ENCODE peak calls at places on chromosomes 7 and 10, in six cellular contexts. H is trophoblast cell, P is aorta, D is tibial artery, T is ovary, W is neuronal stem cell. L is an unnamed sample.

GRCh38 chr7:127881564-127881963 is 149.7 kb downstream of the LRRC4 start:
- DNase-seq in T (no peak), H (no peak), W (no peak), D (no peak), P (no peak), L (no peak)

GRCh38 chr7:85185355-85186082 is 1.3 kb downstream of the SEMA3D start:
- DNase-seq in W (peak; percentile 52), P (peak; percentile 89), D (peak; percentile 74), H (no peak), T (peak; percentile 52), L (peak; percentile 82)

GRCh38 chr7:21426286-21426957 is 1.5 kb upstream of the SP4 start:
- DNase-seq in H (peak; percentile 95), P (no peak), D (no peak), W (no peak), T (no peak), L (no peak)

GRCh38 chr7:83427929-83428328 is 221.0 kb downstream of the SEMA3E start:
- DNase-seq in H (no peak), W (no peak), D (no peak), P (no peak), T (no peak), L (no peak)

GRCh38 chr10:72846225-72846624 is 47.3 kb upstream of the OIT3 start:
- DNase-seq in W (no peak), D (no peak), H (peak; percentile 59), P (no peak), T (no peak), L (no peak)

GRCh38 chr10:103750836-103751235 is 104.5 kb downstream of the SH3PXD2A start:
- DNase-seq in W (no peak), D (no peak), T (no peak), P (no peak), H (peak; percentile 66), L (no peak)

GRCh38 chr7:16644624-16644986 is 949 bp downstream of the ANKMY2 start:
- DNase-seq in D (peak; percentile 44), H (no peak), T (no peak), W (no peak), P (peak; percentile 83), L (peak; percentile 79)

GRCh38 chr7:124403112-124403511 is 362.5 kb downstream of the GPR37 start:
- DNase-seq in W (no peak), H (no peak), D (no peak), P (no peak), T (no peak), L (no peak)

GRCh38 chr10:129756912-129757861 is 206.9 kb downstream of the EBF3 start:
- DNase-seq in D (no peak), T (no peak), H (no peak), P (peak; percentile 67), W (no peak), L (no peak)

GRCh38 chr10:598415-599170 is 90.9 kb downstream of the DIP2C start:
- DNase-seq in D (no peak), H (peak; percentile 98), T (no peak), W (no peak), P (peak; percentile 79), L (no peak)

GRCh38 chr7:22548313-22548712 is 48.3 kb upstream of the STEAP1B start:
- DNase-seq in W (no peak), D (no peak), T (no peak), H (no peak), P (no peak), L (no peak)

GRCh38 chr7:129468087-129468486 is 33.9 kb downstream of the STRIP2 start:
- DNase-seq in T (no peak), D (no peak), W (no peak), H (peak; percentile 67), P (no peak), L (no peak)

GRCh38 chr7:150787321-150788281 is 12.6 kb downstream of the TMEM176B start:
- DNase-seq in P (no peak), W (no peak), D (peak; percentile 43), T (no peak), H (peak; percentile 39), L (no peak)

GRCh38 chr10:29761916-29762315 is 127.1 kb upstream of the SVIL start:
- DNase-seq in D (no peak), H (no peak), W (no peak), T (no peak), P (no peak), L (no peak)

GRCh38 chr10:3192856-3193635 is 20.5 kb upstream of the PITRM1 start:
- DNase-seq in D (peak; percentile 58), W (peak; percentile 50), T (peak; percentile 62), H (peak; percentile 79), P (no peak), L (no peak)

GRCh38 chr7:727104-727805 is at the start of gene PRKAR1B:
- DNase-seq in T (no peak), W (no peak), P (no peak), D (no peak), H (no peak), L (no peak)

GRCh38 chr7:133727476-133728214 is 399.5 kb upstream of the LRGUK start:
- DNase-seq in W (no peak), D (no peak), P (no peak), T (no peak), H (no peak), L (no peak)

GRCh38 chr10:27100800-27101347 is 580 bp upstream of the ANKRD26 start:
- DNase-seq in H (no peak), D (no peak), W (no peak), P (no peak), T (peak; percentile 20), L (peak; percentile 72)

GRCh38 chr7:96016735-96017134 is 244.4 kb downstream of the DYNC1I1 start:
- DNase-seq in P (no peak), D (no peak), W (no peak), T (no peak), H (no peak), L (no peak)

GRCh38 chr10:100656479-100656878 is 88.9 kb upstream of the PAX2 start:
- DNase-seq in W (no peak), H (peak; percentile 31), T (no peak), P (no peak), D (no peak), L (no peak)

GRCh38 chr7:30893357-30893756 is 18.3 kb upstream of the AQP1 start:
- DNase-seq in H (no peak), P (no peak), W (no peak), D (peak; percentile 70), T (peak; percentile 29), L (no peak)

GRCh38 chr10:61836233-61836887 is 65.1 kb upstream of the ARID5B start:
- DNase-seq in T (no peak), D (no peak), P (no peak), W (no peak), H (peak; percentile 13), L (no peak)

GRCh38 chr10:33132626-33133025 is 174.6 kb upstream of the ITGB1 start:
- DNase-seq in T (no peak), H (no peak), D (no peak), P (no peak), W (no peak), L (no peak)

GRCh38 chr10:36344240-36344639 is 702.1 kb upstream of the FZD8 start:
- DNase-seq in W (no peak), H (no peak), P (no peak), T (no peak), D (no peak), L (no peak)

GRCh38 chr7:101754432-101755159 is 62.8 kb upstream of the CUX1 start:
- DNase-seq in P (no peak), W (no peak), H (peak; percentile 9), T (no peak), D (no peak), L (no peak)

GRCh38 chr10:3287566-3288445 is 115.2 kb upstream of the PITRM1 start:
- DNase-seq in W (no peak), P (no peak), D (no peak), T (no peak), H (peak; percentile 23), L (no peak)

GRCh38 chr10:59741583-59741982 is 11.7 kb downstream of the MRLN start:
- DNase-seq in P (no peak), H (no peak), D (no peak), T (no peak), W (no peak), L (no peak)

GRCh38 chr10:101974091-101974799 is 81.7 kb downstream of the ARMH3 start:
- DNase-seq in T (no peak), D (no peak), H (no peak), W (no peak), P (no peak), L (no peak)

GRCh38 chr10:128457136-128457535 is 330.9 kb upstream of the MKI67 start:
- DNase-seq in P (no peak), H (no peak), T (no peak), W (no peak), D (peak; percentile 3), L (no peak)

GRCh38 chr10:114729103-114729659 is 71.1 kb upstream of the ABLIM1 start:
- DNase-seq in H (no peak), T (no peak), P (no peak), W (no peak), D (no peak), L (no peak)

GRCh38 chr10:17229967-17230682 is 2.1 kb downstream of the VIM start:
- DNase-seq in H (no peak), W (peak; percentile 73), P (peak; percentile 93), T (peak; percentile 81), D (peak; percentile 80), L (peak; percentile 87)

GRCh38 chr7:136870799-136871487 is 2.5 kb downstream of the CHRM2 start:
- DNase-seq in P (no peak), H (no peak), W (peak; percentile 23), T (no peak), D (no peak), L (no peak)

GRCh38 chr7:86454753-86455152 is 189.0 kb upstream of the GRM3 start:
- DNase-seq in T (no peak), P (no peak), D (no peak), H (no peak), W (no peak), L (no peak)

GRCh38 chr10:118729641-118730258 is 25.0 kb downstream of the CACUL1 start:
- DNase-seq in D (no peak), T (no peak), H (peak; percentile 19), P (no peak), W (no peak), L (no peak)
- H3K27ac ChIP-seq in D (no peak overlapping the region), T (no peak overlapping the region), H (no peak overlapping the region), P (no peak overlapping the region), W (no peak overlapping the region), L (no peak overlapping the region)

GRCh38 chr7:149458235-149458634 is 2.6 kb downstream of the ZNF777 start:
- DNase-seq in T (no peak), W (peak; percentile 6), H (no peak), P (no peak), D (no peak), L (no peak)
- H3K27ac ChIP-seq in T (no peak overlapping the region), W (no peak overlapping the region), H (no peak overlapping the region), P (no peak overlapping the region), D (no peak overlapping the region), L (no peak overlapping the region)

DNA sequence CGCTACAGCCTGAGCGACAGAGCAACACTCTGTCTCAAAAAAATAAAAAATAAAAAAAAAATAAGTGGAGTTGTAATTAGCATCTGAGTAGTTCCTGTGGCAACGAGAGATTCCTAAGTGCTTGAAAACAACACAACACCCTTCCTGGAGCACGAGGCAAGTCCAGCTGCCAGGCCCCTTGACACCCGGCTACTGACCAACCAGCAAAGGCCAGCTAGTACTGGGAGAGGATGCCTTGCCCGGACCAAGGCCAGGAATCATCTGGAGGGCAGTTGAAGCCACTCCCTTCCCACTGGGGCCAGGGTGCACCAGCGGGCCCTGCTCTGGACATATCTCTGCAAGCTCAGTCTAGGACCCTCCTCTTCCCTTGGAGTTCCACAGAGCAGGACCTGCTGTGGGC is 536 bp downstream of the C10orf105 start:
- DNase-seq in T (peak; percentile 87), D (peak; percentile 85), W (no peak), H (no peak), P (no peak), L (no peak)
- H3K27ac ChIP-seq in T (peak overlapping the region; percentile 55), D (peak overlapping the region; percentile 61), W (no peak overlapping the region), H (no peak overlapping the region), P (no peak overlapping the region), L (no peak overlapping the region)

GRCh38 chr10:14652067-14652466 is 122.6 kb downstream of the FAM107B start:
- DNase-seq in T (no peak), P (no peak), H (no peak), D (no peak), W (no peak), L (no peak)
- H3K27ac ChIP-seq in T (no peak overlapping the region), P (peak overlapping the region; percentile 43), H (peak overlapping the region; percentile 79), D (no peak overlapping the region), W (no peak overlapping the region), L (peak overlapping the region; percentile 85)